ENCODE peak calls at places on chromosome 12, in five cellular contexts. One of them, this sample, is unnamed.

GRCh38 chr12:666766-667308 is 3.6 kb upstream of the NINJ2 start:
- DNase-seq in PC-9: peak; percentile 50
- DNase-seq in CD8-positive, alpha-beta memory T cell: no peak
- DNase-seq in GM23248: peak; percentile 60
- DNase-seq in cardiac muscle cell: no peak
- DNase-seq in this sample: peak; percentile 63

GRCh38 chr12:71439613-71440392 is at the start of gene LGR5:
- DNase-seq in PC-9: no peak
- DNase-seq in CD8-positive, alpha-beta memory T cell: no peak
- DNase-seq in GM23248: peak; percentile 44
- DNase-seq in cardiac muscle cell: peak; percentile 32
- DNase-seq in this sample: no peak

GRCh38 chr12:113781415-113782198 is 184.5 kb downstream of the RBM19 start:
- DNase-seq in PC-9: no peak
- DNase-seq in CD8-positive, alpha-beta memory T cell: no peak
- DNase-seq in GM23248: peak; percentile 53
- DNase-seq in cardiac muscle cell: peak; percentile 66
- DNase-seq in this sample: no peak

GRCh38 chr12:111435661-111436201 is 30.0 kb downstream of the SH2B3 start:
- DNase-seq in PC-9: no peak
- DNase-seq in CD8-positive, alpha-beta memory T cell: peak; percentile 51
- DNase-seq in GM23248: no peak
- DNase-seq in cardiac muscle cell: no peak
- DNase-seq in this sample: no peak

GRCh38 chr12:4572670-4573069 is 10.7 kb downstream of the DYRK4 start:
- DNase-seq in PC-9: no peak
- DNase-seq in CD8-positive, alpha-beta memory T cell: no peak
- DNase-seq in GM23248: no peak
- DNase-seq in cardiac muscle cell: no peak
- DNase-seq in this sample: no peak

GRCh38 chr12:101695698-101696097 is 1.7 kb upstream of the CHPT1 start:
- DNase-seq in PC-9: peak; percentile 78
- DNase-seq in CD8-positive, alpha-beta memory T cell: no peak
- DNase-seq in GM23248: peak; percentile 50
- DNase-seq in cardiac muscle cell: no peak
- DNase-seq in this sample: no peak

GRCh38 chr12:52347546-52348510 is 19.5 kb downstream of the KRT85 start:
- DNase-seq in PC-9: no peak
- DNase-seq in CD8-positive, alpha-beta memory T cell: no peak
- DNase-seq in GM23248: no peak
- DNase-seq in cardiac muscle cell: no peak
- DNase-seq in this sample: no peak

GRCh38 chr12:110741795-110742717 is 635 bp downstream of the PPP1CC start:
- DNase-seq in PC-9: no peak
- DNase-seq in CD8-positive, alpha-beta memory T cell: no peak
- DNase-seq in GM23248: peak; percentile 70
- DNase-seq in cardiac muscle cell: peak; percentile 37
- DNase-seq in this sample: no peak

GRCh38 chr12:9223830-9224229 is 15.6 kb upstream of the PZP start:
- DNase-seq in PC-9: no peak
- DNase-seq in CD8-positive, alpha-beta memory T cell: no peak
- DNase-seq in GM23248: no peak
- DNase-seq in cardiac muscle cell: no peak
- DNase-seq in this sample: no peak

GRCh38 chr12:108721824-108722223 is 9.5 kb downstream of the CORO1C start:
- DNase-seq in PC-9: peak; percentile 39
- DNase-seq in CD8-positive, alpha-beta memory T cell: no peak
- DNase-seq in GM23248: no peak
- DNase-seq in cardiac muscle cell: no peak
- DNase-seq in this sample: no peak

GRCh38 chr12:95739561-95740313 is 50.8 kb downstream of the NTN4 start:
- DNase-seq in PC-9: no peak
- DNase-seq in CD8-positive, alpha-beta memory T cell: no peak
- DNase-seq in GM23248: no peak
- DNase-seq in cardiac muscle cell: no peak
- DNase-seq in this sample: no peak

GRCh38 chr12:60262378-60262777 is 666.5 kb downstream of the SLC16A7 start:
- DNase-seq in PC-9: no peak
- DNase-seq in CD8-positive, alpha-beta memory T cell: no peak
- DNase-seq in GM23248: no peak
- DNase-seq in cardiac muscle cell: no peak
- DNase-seq in this sample: no peak

GRCh38 chr12:19572920-19573558 is 133.7 kb downstream of the AEBP2 start:
- DNase-seq in PC-9: no peak
- DNase-seq in CD8-positive, alpha-beta memory T cell: no peak
- DNase-seq in GM23248: peak; percentile 48
- DNase-seq in cardiac muscle cell: peak; percentile 73
- DNase-seq in this sample: peak; percentile 22

GRCh38 chr12:110543252-110543959 is 39.7 kb downstream of the PPTC7 start:
- DNase-seq in PC-9: no peak
- DNase-seq in CD8-positive, alpha-beta memory T cell: no peak
- DNase-seq in GM23248: no peak
- DNase-seq in cardiac muscle cell: peak; percentile 96
- DNase-seq in this sample: no peak

GRCh38 chr12:63846249-63846967 is 1.9 kb downstream of the SRGAP1 start:
- DNase-seq in PC-9: peak; percentile 45
- DNase-seq in CD8-positive, alpha-beta memory T cell: no peak
- DNase-seq in GM23248: peak; percentile 40
- DNase-seq in cardiac muscle cell: no peak
- DNase-seq in this sample: no peak

GRCh38 chr12:6697584-6698351 is 2.8 kb downstream of the PIANP start:
- DNase-seq in PC-9: peak; percentile 43
- DNase-seq in CD8-positive, alpha-beta memory T cell: peak; percentile 9
- DNase-seq in GM23248: peak; percentile 81
- DNase-seq in cardiac muscle cell: peak; percentile 71
- DNase-seq in this sample: peak; percentile 26

GRCh38 chr12:116924558-116925453 is 14.1 kb downstream of the FBXW8 start:
- DNase-seq in PC-9: peak; percentile 84
- DNase-seq in CD8-positive, alpha-beta memory T cell: peak; percentile 52
- DNase-seq in GM23248: peak; percentile 89
- DNase-seq in cardiac muscle cell: peak; percentile 57
- DNase-seq in this sample: peak; percentile 83

GRCh38 chr12:1793426-1794210 is 26.7 kb upstream of the LRTM2 start:
- DNase-seq in PC-9: no peak
- DNase-seq in CD8-positive, alpha-beta memory T cell: no peak
- DNase-seq in GM23248: no peak
- DNase-seq in cardiac muscle cell: no peak
- DNase-seq in this sample: no peak

GRCh38 chr12:122862872-122863701 is 27.8 kb downstream of the HIP1R start:
- DNase-seq in PC-9: peak; percentile 51
- DNase-seq in CD8-positive, alpha-beta memory T cell: no peak
- DNase-seq in GM23248: no peak
- DNase-seq in cardiac muscle cell: no peak
- DNase-seq in this sample: no peak

GRCh38 chr12:31966558-31967205 is 7.5 kb downstream of the RESF1 start:
- DNase-seq in PC-9: no peak
- DNase-seq in CD8-positive, alpha-beta memory T cell: no peak
- DNase-seq in GM23248: no peak
- DNase-seq in cardiac muscle cell: no peak
- DNase-seq in this sample: no peak
- H3K27ac ChIP-seq in PC-9: no peak overlapping the region
- H3K27ac ChIP-seq in CD8-positive, alpha-beta memory T cell: peak overlapping the region; percentile 19
- H3K27ac ChIP-seq in GM23248: no peak overlapping the region
- H3K27ac ChIP-seq in cardiac muscle cell: peak overlapping the region; percentile 59
- H3K27ac ChIP-seq in this sample: peak overlapping the region; percentile 35

GRCh38 chr12:124512667-124513296 is 54.6 kb downstream of the NCOR2 start:
- DNase-seq in PC-9: peak; percentile 89
- DNase-seq in CD8-positive, alpha-beta memory T cell: no peak
- DNase-seq in GM23248: peak; percentile 93
- DNase-seq in cardiac muscle cell: peak; percentile 97
- DNase-seq in this sample: no peak

GRCh38 chr12:124514996-124515932 is 52.1 kb downstream of the NCOR2 start:
- DNase-seq in PC-9: no peak
- DNase-seq in CD8-positive, alpha-beta memory T cell: no peak
- DNase-seq in GM23248: no peak
- DNase-seq in cardiac muscle cell: no peak
- DNase-seq in this sample: no peak

GRCh38 chr12:124515981-124516380 is 51.4 kb downstream of the NCOR2 start:
- DNase-seq in PC-9: no peak
- DNase-seq in CD8-positive, alpha-beta memory T cell: no peak
- DNase-seq in GM23248: no peak
- DNase-seq in cardiac muscle cell: no peak
- DNase-seq in this sample: no peak

GRCh38 chr12:124513297-124513867 is 54.0 kb downstream of the NCOR2 start:
- DNase-seq in PC-9: no peak
- DNase-seq in CD8-positive, alpha-beta memory T cell: no peak
- DNase-seq in GM23248: no peak
- DNase-seq in cardiac muscle cell: no peak
- DNase-seq in this sample: no peak

DNA sequence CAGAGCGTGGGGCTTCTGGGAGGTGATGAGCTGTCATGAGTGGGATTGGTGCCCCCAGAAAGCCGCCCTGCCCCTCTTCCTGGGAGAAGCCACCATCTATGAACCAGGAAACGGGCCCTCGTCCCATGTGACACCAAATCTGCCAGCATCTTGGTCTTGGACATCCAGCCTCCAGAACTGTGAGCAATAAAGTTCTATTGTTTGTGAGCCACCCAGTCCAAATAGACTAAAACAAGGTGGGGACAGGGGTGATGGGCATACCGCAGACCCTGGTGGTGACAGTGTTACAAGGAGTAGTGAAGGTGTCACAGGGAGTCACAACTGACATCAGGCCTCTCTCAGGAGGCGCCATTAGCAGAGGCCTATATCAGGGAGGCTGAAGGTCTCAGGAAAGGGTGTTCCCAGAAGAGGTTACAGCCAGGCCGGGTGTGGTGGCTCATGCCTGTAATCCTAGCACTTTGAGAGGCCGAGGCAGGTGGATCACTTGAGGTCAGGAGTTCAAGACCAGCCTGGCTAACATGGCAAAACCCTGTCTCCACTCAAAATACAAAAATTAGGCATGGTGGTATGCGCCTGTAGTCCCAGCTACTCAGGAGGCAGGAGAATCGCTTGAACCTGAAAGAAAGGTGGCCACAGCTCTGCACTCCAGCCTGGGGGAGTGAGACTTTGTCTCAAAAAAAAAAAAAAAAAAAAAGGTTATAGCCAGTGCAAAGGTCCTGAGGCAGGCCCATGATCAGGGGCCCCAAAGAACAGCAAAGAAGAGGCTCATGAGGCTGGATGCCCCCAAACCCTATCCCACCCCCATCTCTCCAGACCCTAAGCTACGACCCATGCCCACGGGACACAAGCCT is 53.0 kb downstream of the NCOR2 start:
- DNase-seq in PC-9: no peak
- DNase-seq in CD8-positive, alpha-beta memory T cell: no peak
- DNase-seq in GM23248: no peak
- DNase-seq in cardiac muscle cell: no peak
- DNase-seq in this sample: no peak
- H3K27ac ChIP-seq in PC-9: no peak overlapping the region
- H3K27ac ChIP-seq in CD8-positive, alpha-beta memory T cell: no peak overlapping the region
- H3K27ac ChIP-seq in GM23248: no peak overlapping the region
- H3K27ac ChIP-seq in cardiac muscle cell: no peak overlapping the region
- H3K27ac ChIP-seq in this sample: no peak overlapping the region

GRCh38 chr12:120101617-120102016 is 14.9 kb downstream of the RAB35 start:
- DNase-seq in PC-9: no peak
- DNase-seq in CD8-positive, alpha-beta memory T cell: no peak
- DNase-seq in GM23248: no peak
- DNase-seq in cardiac muscle cell: no peak
- DNase-seq in this sample: no peak
- H3K27ac ChIP-seq in PC-9: no peak overlapping the region
- H3K27ac ChIP-seq in CD8-positive, alpha-beta memory T cell: no peak overlapping the region
- H3K27ac ChIP-seq in GM23248: no peak overlapping the region
- H3K27ac ChIP-seq in cardiac muscle cell: no peak overlapping the region
- H3K27ac ChIP-seq in this sample: peak overlapping the region; percentile 20

GRCh38 chr12:57839996-57840395 is 6.5 kb downstream of the CTDSP2 start:
- DNase-seq in PC-9: no peak
- DNase-seq in CD8-positive, alpha-beta memory T cell: no peak
- DNase-seq in GM23248: no peak
- DNase-seq in cardiac muscle cell: no peak
- DNase-seq in this sample: no peak
- H3K27ac ChIP-seq in PC-9: no peak overlapping the region
- H3K27ac ChIP-seq in CD8-positive, alpha-beta memory T cell: no peak overlapping the region
- H3K27ac ChIP-seq in GM23248: no peak overlapping the region
- H3K27ac ChIP-seq in cardiac muscle cell: peak overlapping the region; percentile 87
- H3K27ac ChIP-seq in this sample: peak overlapping the region; percentile 74

GRCh38 chr12:54357802-54358619 is 6.3 kb downstream of the GPR84 start:
- DNase-seq in PC-9: no peak
- DNase-seq in CD8-positive, alpha-beta memory T cell: peak; percentile 40
- DNase-seq in GM23248: peak; percentile 64
- DNase-seq in cardiac muscle cell: no peak
- DNase-seq in this sample: peak; percentile 49

GRCh38 chr12:54358620-54358944 is 5.7 kb downstream of the GPR84 start:
- DNase-seq in PC-9: no peak
- DNase-seq in CD8-positive, alpha-beta memory T cell: no peak
- DNase-seq in GM23248: peak; percentile 52
- DNase-seq in cardiac muscle cell: no peak
- DNase-seq in this sample: no peak

GRCh38 chr12:54356228-54356627 is 8.1 kb downstream of the GPR84 start:
- DNase-seq in PC-9: no peak
- DNase-seq in CD8-positive, alpha-beta memory T cell: no peak
- DNase-seq in GM23248: no peak
- DNase-seq in cardiac muscle cell: no peak
- DNase-seq in this sample: no peak

GRCh38 chr12:54355104-54355815 is 9.0 kb downstream of the GPR84 start:
- DNase-seq in PC-9: no peak
- DNase-seq in CD8-positive, alpha-beta memory T cell: no peak
- DNase-seq in GM23248: no peak
- DNase-seq in cardiac muscle cell: no peak
- DNase-seq in this sample: no peak

DNA sequence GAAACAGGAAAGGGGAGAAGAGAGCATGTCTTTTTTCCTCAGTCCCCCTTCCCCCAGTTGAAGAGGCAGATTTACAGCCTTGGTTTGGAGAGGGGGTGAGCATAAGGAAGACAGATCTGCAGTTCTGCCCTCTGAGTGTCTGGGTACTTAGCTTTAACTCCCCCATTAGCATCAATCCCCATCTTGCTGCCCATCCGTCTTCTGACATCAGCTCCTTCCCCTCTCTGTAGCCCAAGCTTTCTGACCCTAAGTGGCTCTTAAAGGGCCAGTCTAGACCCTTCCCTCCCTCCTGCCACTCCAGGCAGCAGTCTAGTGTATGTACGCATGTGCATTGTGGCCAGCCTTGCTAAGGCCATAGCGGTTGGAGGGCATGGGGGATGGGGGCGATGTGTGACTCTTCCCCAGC is 7.3 kb downstream of the GPR84 start:
- DNase-seq in PC-9: no peak
- DNase-seq in CD8-positive, alpha-beta memory T cell: no peak
- DNase-seq in GM23248: no peak
- DNase-seq in cardiac muscle cell: no peak
- DNase-seq in this sample: no peak
- H3K27ac ChIP-seq in PC-9: no peak overlapping the region
- H3K27ac ChIP-seq in CD8-positive, alpha-beta memory T cell: peak overlapping the region; percentile 14
- H3K27ac ChIP-seq in GM23248: no peak overlapping the region
- H3K27ac ChIP-seq in cardiac muscle cell: peak overlapping the region; percentile 70
- H3K27ac ChIP-seq in this sample: no peak overlapping the region

DNA sequence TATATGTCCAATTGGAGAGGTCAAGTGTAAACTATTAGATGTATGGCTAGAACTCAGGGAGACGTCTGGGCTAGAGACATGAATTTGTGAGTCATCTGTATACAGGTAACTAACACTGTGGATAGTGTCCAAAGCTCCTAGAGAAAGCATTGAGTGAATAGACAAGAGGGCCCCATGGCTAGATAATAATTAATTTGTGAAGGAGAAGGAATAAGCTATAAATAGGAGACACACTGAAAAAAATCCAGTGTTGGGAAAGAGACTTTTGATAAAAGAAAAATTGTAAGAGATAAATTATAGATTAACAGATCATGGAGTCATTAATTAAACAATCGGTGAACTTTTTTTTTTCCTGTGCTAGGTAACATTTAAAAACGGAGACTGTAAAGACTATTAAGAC is 326.6 kb upstream of the PRICKLE1 start:
- DNase-seq in PC-9: no peak
- DNase-seq in CD8-positive, alpha-beta memory T cell: no peak
- DNase-seq in GM23248: no peak
- DNase-seq in cardiac muscle cell: no peak
- DNase-seq in this sample: no peak
- H3K27ac ChIP-seq in PC-9: no peak overlapping the region
- H3K27ac ChIP-seq in CD8-positive, alpha-beta memory T cell: no peak overlapping the region
- H3K27ac ChIP-seq in GM23248: no peak overlapping the region
- H3K27ac ChIP-seq in cardiac muscle cell: peak overlapping the region; percentile 65
- H3K27ac ChIP-seq in this sample: no peak overlapping the region

This sample was measured in CD4-positive, alpha-beta memory T cell.